ENCODE peak calls at places on chromosomes 16 and 17, in eight cellular contexts. One of them, this sample, is unnamed.

GRCh38 chr16:57618306-57619132 is 9.9 kb upstream of the ADGRG1 start:
- DNase-seq in bronchial epithelial cell: peak
- DNase-seq in Caki2: no peak
- DNase-seq in EL: peak
- DNase-seq in NCI-H345: no peak
- DNase-seq in kidney epithelial cell: no peak
- DNase-seq in NAMALWA: no peak
- DNase-seq in HuH-7: no peak
- DNase-seq in this sample: no peak

GRCh38 chr17:50903604-50904521 is 37.7 kb upstream of the TOB1 start:
- DNase-seq in Caki2: no peak
- DNase-seq in NAMALWA: peak
- DNase-seq in bronchial epithelial cell: peak
- DNase-seq in NCI-H345: no peak
- DNase-seq in EL: peak
- DNase-seq in kidney epithelial cell: no peak
- DNase-seq in HuH-7: no peak
- DNase-seq in this sample: peak

GRCh38 chr17:18888766-18889290 is 30.9 kb downstream of the PRPSAP2 start:
- DNase-seq in kidney epithelial cell: no peak
- DNase-seq in HuH-7: no peak
- DNase-seq in EL: no peak
- DNase-seq in bronchial epithelial cell: no peak
- DNase-seq in NAMALWA: no peak
- DNase-seq in NCI-H345: no peak
- DNase-seq in Caki2: no peak
- DNase-seq in this sample: no peak

GRCh38 chr17:81097134-81097942 is 62.4 kb downstream of the BAIAP2 start:
- DNase-seq in kidney epithelial cell: no peak
- DNase-seq in Caki2: peak
- DNase-seq in NAMALWA: no peak
- DNase-seq in NCI-H345: no peak
- DNase-seq in bronchial epithelial cell: peak
- DNase-seq in EL: peak
- DNase-seq in HuH-7: peak
- DNase-seq in this sample: peak

GRCh38 chr16:85057212-85057889 is 29.8 kb downstream of the KIAA0513 start:
- DNase-seq in NCI-H345: peak
- DNase-seq in bronchial epithelial cell: no peak
- DNase-seq in Caki2: no peak
- DNase-seq in EL: no peak
- DNase-seq in HuH-7: peak
- DNase-seq in kidney epithelial cell: no peak
- DNase-seq in NAMALWA: peak
- DNase-seq in this sample: no peak

GRCh38 chr17:65442250-65442649 is 119.2 kb downstream of the AXIN2 start:
- DNase-seq in bronchial epithelial cell: no peak
- DNase-seq in Caki2: no peak
- DNase-seq in EL: no peak
- DNase-seq in kidney epithelial cell: no peak
- DNase-seq in HuH-7: no peak
- DNase-seq in NAMALWA: no peak
- DNase-seq in NCI-H345: no peak
- DNase-seq in this sample: no peak

GRCh38 chr16:80931985-80932720 is 74.5 kb downstream of the CMC2 start:
- DNase-seq in NAMALWA: no peak
- DNase-seq in kidney epithelial cell: no peak
- DNase-seq in bronchial epithelial cell: no peak
- DNase-seq in NCI-H345: peak
- DNase-seq in Caki2: peak
- DNase-seq in HuH-7: peak
- DNase-seq in EL: peak
- DNase-seq in this sample: no peak

GRCh38 chr16:79997257-79997656 is 396.7 kb upstream of the MAF start:
- DNase-seq in bronchial epithelial cell: peak
- DNase-seq in kidney epithelial cell: no peak
- DNase-seq in HuH-7: peak
- DNase-seq in NAMALWA: peak
- DNase-seq in Caki2: no peak
- DNase-seq in NCI-H345: no peak
- DNase-seq in EL: peak
- DNase-seq in this sample: peak

GRCh38 chr17:43906951-43907424 is 348 bp downstream of the MPP2 start:
- DNase-seq in NCI-H345: no peak
- DNase-seq in Caki2: no peak
- DNase-seq in bronchial epithelial cell: no peak
- DNase-seq in NAMALWA: no peak
- DNase-seq in kidney epithelial cell: no peak
- DNase-seq in EL: no peak
- DNase-seq in HuH-7: no peak
- DNase-seq in this sample: no peak

GRCh38 chr17:71667661-71668060 is 453.2 kb upstream of the SOX9 start:
- DNase-seq in NCI-H345: no peak
- DNase-seq in kidney epithelial cell: no peak
- DNase-seq in Caki2: no peak
- DNase-seq in EL: no peak
- DNase-seq in bronchial epithelial cell: no peak
- DNase-seq in NAMALWA: no peak
- DNase-seq in HuH-7: no peak
- DNase-seq in this sample: no peak

GRCh38 chr17:55743103-55743679 is 7.7 kb upstream of the PCTP start:
- DNase-seq in HuH-7: no peak
- DNase-seq in kidney epithelial cell: peak
- DNase-seq in NAMALWA: no peak
- DNase-seq in Caki2: peak
- DNase-seq in EL: peak
- DNase-seq in NCI-H345: peak
- DNase-seq in bronchial epithelial cell: peak
- DNase-seq in this sample: peak

GRCh38 chr17:31202968-31203367 is 94.1 kb downstream of the OMG start:
- DNase-seq in HuH-7: no peak
- DNase-seq in bronchial epithelial cell: no peak
- DNase-seq in Caki2: no peak
- DNase-seq in kidney epithelial cell: no peak
- DNase-seq in EL: no peak
- DNase-seq in NCI-H345: no peak
- DNase-seq in NAMALWA: no peak
- DNase-seq in this sample: no peak

GRCh38 chr17:31744541-31744951 is 114.5 kb downstream of the COPRS start:
- DNase-seq in bronchial epithelial cell: no peak
- DNase-seq in NCI-H345: no peak
- DNase-seq in HuH-7: no peak
- DNase-seq in EL: no peak
- DNase-seq in NAMALWA: no peak
- DNase-seq in Caki2: no peak
- DNase-seq in kidney epithelial cell: no peak
- DNase-seq in this sample: no peak

GRCh38 chr16:6132121-6132520 is 1034.5 kb upstream of the EEF2KMT start:
- DNase-seq in NAMALWA: no peak
- DNase-seq in Caki2: no peak
- DNase-seq in kidney epithelial cell: no peak
- DNase-seq in bronchial epithelial cell: no peak
- DNase-seq in HuH-7: no peak
- DNase-seq in EL: no peak
- DNase-seq in NCI-H345: no peak
- DNase-seq in this sample: no peak

GRCh38 chr16:66953462-66954096 is 7.5 kb upstream of the CES3 start:
- DNase-seq in NCI-H345: no peak
- DNase-seq in HuH-7: no peak
- DNase-seq in NAMALWA: no peak
- DNase-seq in Caki2: no peak
- DNase-seq in bronchial epithelial cell: peak
- DNase-seq in kidney epithelial cell: no peak
- DNase-seq in EL: no peak
- DNase-seq in this sample: no peak

GRCh38 chr17:2138318-2138717 is 83.4 kb downstream of the HIC1 start:
- DNase-seq in NCI-H345: no peak
- DNase-seq in EL: peak
- DNase-seq in HuH-7: no peak
- DNase-seq in Caki2: no peak
- DNase-seq in bronchial epithelial cell: no peak
- DNase-seq in kidney epithelial cell: no peak
- DNase-seq in NAMALWA: peak
- DNase-seq in this sample: no peak

GRCh38 chr17:43530303-43531081 is 15.6 kb downstream of the ETV4 start:
- DNase-seq in Caki2: peak
- DNase-seq in NCI-H345: peak
- DNase-seq in EL: peak
- DNase-seq in HuH-7: peak
- DNase-seq in kidney epithelial cell: peak
- DNase-seq in bronchial epithelial cell: peak
- DNase-seq in NAMALWA: no peak
- DNase-seq in this sample: peak

GRCh38 chr16:22962905-22963304 is 148.9 kb downstream of the HS3ST2 start:
- DNase-seq in kidney epithelial cell: no peak
- DNase-seq in NAMALWA: no peak
- DNase-seq in Caki2: no peak
- DNase-seq in HuH-7: no peak
- DNase-seq in bronchial epithelial cell: no peak
- DNase-seq in NCI-H345: no peak
- DNase-seq in EL: no peak
- DNase-seq in this sample: no peak

GRCh38 chr16:2782583-2783351 is 4.6 kb downstream of the PRSS33 start:
- DNase-seq in kidney epithelial cell: no peak
- DNase-seq in NAMALWA: no peak
- DNase-seq in Caki2: no peak
- DNase-seq in HuH-7: no peak
- DNase-seq in EL: no peak
- DNase-seq in bronchial epithelial cell: no peak
- DNase-seq in NCI-H345: no peak
- DNase-seq in this sample: no peak